ENCODE peak calls at places on chromosomes 1 and 21, in four cellular contexts. R is heart left ventricle, U is adrenal gland, A is IMR-90. O is an unnamed sample.

GRCh38 chr1:46611691-46612221 is 4.9 kb downstream of the MOB3C start:
- DNase-seq in R (no peak), U (no peak), A (no peak), O (no peak)

GRCh38 chr1:22711071-22711470 is 432 bp downstream of the EPHB2 start:
- DNase-seq in R (no peak), U (no peak), A (no peak), O (no peak)

GRCh38 chr1:84669831-84670230 is 20.4 kb downstream of the SSX2IP start:
- DNase-seq in R (no peak), U (no peak), A (no peak), O (no peak)

GRCh38 chr1:161096514-161096913 is 1.6 kb upstream of the KLHDC9 start:
- DNase-seq in R (peak; percentile 54), U (no peak), A (peak; percentile 54), O (peak; percentile 62)

GRCh38 chr1:224513787-224514209 is 79.2 kb upstream of the WDR26 start:
- DNase-seq in R (peak; percentile 81), U (peak; percentile 89), A (peak; percentile 74), O (no peak)

GRCh38 chr1:161216945-161217712 is 2.0 kb downstream of the FCER1G start:
- DNase-seq in R (no peak), U (no peak), A (peak; percentile 86), O (peak; percentile 57)

GRCh38 chr1:56145524-56145923 is 433.8 kb downstream of the PLPP3 start:
- DNase-seq in R (no peak), U (no peak), A (no peak), O (no peak)

GRCh38 chr1:219568728-219569127 is 44.2 kb downstream of the ZC3H11B start:
- DNase-seq in R (no peak), U (no peak), A (no peak), O (no peak)

GRCh38 chr21:36297938-36298572 is 21.9 kb upstream of the MORC3 start:
- DNase-seq in R (peak; percentile 35), U (peak; percentile 38), A (peak; percentile 15), O (no peak)

GRCh38 chr1:162926906-162927305 is 65.9 kb upstream of the CCDC190 start:
- DNase-seq in R (no peak), U (no peak), A (no peak), O (no peak)

GRCh38 chr1:244106837-244107491 is 55.9 kb downstream of the ZBTB18 start:
- DNase-seq in R (no peak), U (no peak), A (no peak), O (no peak)

GRCh38 chr1:96365076-96365475 is 356.5 kb upstream of the PTBP2 start:
- DNase-seq in R (no peak), U (no peak), A (peak; percentile 41), O (no peak)

GRCh38 chr1:176880954-176881595 is 283.4 kb downstream of the ASTN1 start:
- DNase-seq in R (peak; percentile 60), U (peak; percentile 84), A (peak; percentile 62), O (peak; percentile 20)

GRCh38 chr21:38861989-38862683 is 56.4 kb downstream of the ETS2 start:
- DNase-seq in R (no peak), U (no peak), A (no peak), O (no peak)

GRCh38 chr1:70528591-70529333 is 117.7 kb downstream of the CTH start:
- DNase-seq in R (peak; percentile 9), U (peak; percentile 28), A (peak; percentile 33), O (no peak)

GRCh38 chr1:167605576-167605975 is 24.5 kb upstream of the RCSD1 start:
- DNase-seq in R (no peak), U (no peak), A (no peak), O (no peak)

GRCh38 chr1:18940303-18941020 is 16.0 kb downstream of the IFFO2 start:
- DNase-seq in R (no peak), U (no peak), A (peak; percentile 60), O (no peak)

GRCh38 chr1:233478611-233479010 is 135.3 kb upstream of the KCNK1 start:
- DNase-seq in R (no peak), U (no peak), A (no peak), O (no peak)

GRCh38 chr1:119373465-119373864 is 4.9 kb downstream of the HAO2 start:
- DNase-seq in R (no peak), U (no peak), A (peak; percentile 31), O (no peak)

GRCh38 chr1:224457782-224458144 is 23.2 kb upstream of the WDR26 start:
- DNase-seq in R (no peak), U (no peak), A (no peak), O (no peak)

GRCh38 chr1:204962742-204963632 is 80.0 kb upstream of the CNTN2 start:
- DNase-seq in R (no peak), U (no peak), A (no peak), O (no peak)

GRCh38 chr1:24141311-24141997 is 1.5 kb downstream of the IL22RA1 start:
- DNase-seq in R (no peak), U (no peak), A (no peak), O (no peak)

GRCh38 chr1:55572878-55573734 is 357.9 kb upstream of the USP24 start:
- DNase-seq in R (no peak), U (no peak), A (peak; percentile 79), O (peak; percentile 37)

GRCh38 chr1:35568975-35569395 is 4.1 kb upstream of the TFAP2E start:
- DNase-seq in R (peak; percentile 49), U (peak; percentile 82), A (peak; percentile 60), O (no peak)

GRCh38 chr1:17665950-17666720 is 89.0 kb upstream of the ACTL8 start:
- DNase-seq in R (no peak), U (no peak), A (peak; percentile 17), O (no peak)

GRCh38 chr21:45982758-45983731 is 1.5 kb downstream of the COL6A1 start:
- DNase-seq in R (peak; percentile 19), U (no peak), A (no peak), O (no peak)

GRCh38 chr1:1397839-1398523 is 1.2 kb downstream of the CCNL2 start:
- DNase-seq in R (no peak), U (no peak), A (peak; percentile 34), O (no peak)

GRCh38 chr1:20361805-20362381 is 71.2 kb downstream of the VWA5B1 start:
- DNase-seq in R (peak; percentile 52), U (peak; percentile 83), A (peak; percentile 37), O (no peak)

GRCh38 chr1:235160965-235161684 is at the start of gene RBM34:
- DNase-seq in R (peak; percentile 92), U (peak; percentile 94), A (peak; percentile 88), O (peak; percentile 55)

GRCh38 chr1:162230517-162230916 is 146.1 kb downstream of the SPATA46 start:
- DNase-seq in R (no peak), U (no peak), A (no peak), O (no peak)

GRCh38 chr1:164777518-164777917 is 218.5 kb downstream of the PBX1 start:
- DNase-seq in R (no peak), U (no peak), A (no peak), O (no peak)

GRCh38 chr1:22717038-22717758 is 6.6 kb downstream of the EPHB2 start:
- DNase-seq in R (no peak), U (no peak), A (no peak), O (no peak)

DNA sequence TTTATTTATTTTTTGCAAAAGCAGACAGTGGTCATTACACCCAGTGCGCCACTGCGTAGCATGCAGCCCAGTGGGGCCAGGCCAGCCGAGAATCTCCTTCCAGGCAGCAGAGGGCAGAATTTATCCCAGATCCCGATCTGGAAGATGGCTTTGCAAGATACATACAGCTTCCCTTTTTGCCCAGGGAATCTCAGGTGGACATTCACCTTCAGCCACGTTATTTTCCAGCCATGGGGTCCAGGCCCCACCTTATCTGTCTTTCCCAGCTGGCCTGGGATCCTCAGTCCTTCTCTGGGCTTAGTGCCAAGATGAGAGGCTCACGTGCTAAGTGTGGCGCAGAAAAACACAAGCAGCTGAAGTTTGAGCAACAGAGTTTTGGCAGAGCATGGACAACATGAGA is 123.6 kb downstream of the AJAP1 start:
- DNase-seq in R (no peak), U (peak; percentile 24), A (no peak), O (no peak)
- TF ChIP-seq CTCF in R (peak; percentile 18), U (peak; percentile 40), A (no peak), O (no peak)

DNA sequence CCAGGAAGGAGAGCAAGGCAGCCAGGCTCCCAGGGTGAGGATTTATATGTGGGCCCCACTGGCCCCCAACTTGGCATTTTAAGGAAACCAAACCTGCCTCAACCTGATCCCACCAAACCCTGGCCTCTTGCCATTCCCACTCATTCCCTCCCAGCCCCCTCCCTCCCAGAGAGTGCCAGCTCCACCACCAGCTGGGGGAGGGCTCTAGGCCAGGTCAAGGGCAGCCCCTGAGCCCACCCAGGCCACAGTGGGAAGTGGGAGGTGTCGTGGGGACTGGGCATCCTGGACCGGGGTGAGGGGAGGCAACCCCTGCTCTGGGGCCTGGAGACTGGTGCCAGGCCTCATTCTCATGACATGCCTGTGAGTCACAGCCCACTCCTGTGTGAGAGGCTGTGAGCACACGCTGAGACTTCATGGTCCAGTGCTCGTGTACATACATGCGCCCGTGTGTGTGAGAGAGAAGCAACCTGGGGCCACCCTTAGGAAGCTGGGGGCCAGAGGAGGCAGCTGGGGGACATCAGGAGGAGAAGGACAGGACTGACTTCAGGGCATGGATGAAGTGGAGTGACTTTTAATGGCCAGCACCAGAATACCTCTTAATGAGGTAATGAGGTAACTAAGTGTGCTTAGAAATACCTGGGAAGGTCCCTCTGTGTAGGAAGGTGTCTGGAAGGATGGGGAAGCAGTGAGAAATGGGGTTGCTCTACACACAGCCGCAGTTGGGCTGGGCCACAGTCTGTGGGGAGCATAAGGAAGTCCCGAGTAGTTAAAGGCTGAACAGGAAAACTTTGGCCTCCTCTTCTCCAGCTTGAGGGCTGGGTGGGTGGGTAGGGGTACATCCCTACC is at the start of gene S100A2:
- DNase-seq in R (no peak), U (peak; percentile 71), A (peak; percentile 97), O (peak; percentile 85)
- H3K4me3 ChIP-seq in R (no peak within 1 kb of the TSS), U (no peak within 1 kb of the TSS), A (no peak within 1 kb of the TSS), O (peak within 1 kb of the TSS; percentile 9)

DNA sequence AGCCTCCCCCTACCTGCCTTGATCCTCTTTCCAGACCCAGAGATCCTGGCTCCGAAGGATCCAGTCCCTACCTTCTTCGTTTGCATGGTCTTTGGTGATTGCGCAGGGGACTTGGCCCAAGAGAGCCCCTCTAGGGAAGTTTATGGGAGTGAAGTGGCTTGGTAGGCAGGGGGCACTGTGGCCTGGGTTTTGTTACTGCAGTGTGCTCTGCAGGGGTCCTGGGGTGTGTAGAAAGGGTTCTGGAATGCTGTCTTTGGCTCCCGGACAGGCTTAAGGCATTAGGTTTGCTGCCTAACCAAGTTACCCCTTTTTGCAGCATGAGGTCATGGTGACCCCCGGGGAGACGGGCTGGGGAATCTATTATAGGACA is 3.8 kb downstream of the ATP8B2 start:
- DNase-seq in R (no peak), U (no peak), A (no peak), O (no peak)
- TF ChIP-seq CTCF in R (no peak), U (no peak), A (peak; percentile 18), O (peak; percentile 48)

DNA sequence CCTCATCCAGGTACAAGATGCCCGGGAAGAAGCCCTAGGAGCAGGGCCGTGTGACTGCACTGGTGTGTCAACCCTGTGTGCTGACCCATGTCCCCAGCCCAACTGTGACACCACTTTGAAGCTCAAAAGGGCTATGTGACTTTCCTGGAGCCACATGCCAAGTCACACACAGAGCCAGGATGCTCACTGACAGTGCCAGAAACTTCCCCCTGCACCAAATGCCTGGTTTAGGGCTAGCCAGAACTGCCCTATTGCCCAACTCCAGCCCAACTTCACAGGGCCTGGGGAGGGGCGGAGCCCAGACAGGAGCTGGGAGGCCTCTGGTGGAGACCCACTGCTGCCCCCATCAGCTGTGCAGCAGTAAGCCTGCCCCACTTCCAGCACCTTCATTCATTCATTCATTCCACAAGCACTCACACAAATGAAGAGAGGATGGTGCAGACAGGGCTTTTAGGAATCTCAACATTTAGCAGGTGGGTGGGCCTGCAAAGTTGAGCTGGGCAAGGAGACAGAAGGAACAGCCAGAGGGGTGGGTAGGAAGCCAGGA is 36.7 kb downstream of the KCNQ4 start:
- DNase-seq in R (no peak), U (no peak), A (no peak), O (no peak)
- H3K4me3 ChIP-seq in R (no peak overlapping the region), U (no peak overlapping the region), A (no peak overlapping the region), O (no peak overlapping the region)

GRCh38 chr1:225567789-225568188 is 85.1 kb downstream of the ENAH start:
- DNase-seq in R (no peak), U (no peak), A (no peak), O (no peak)
- TF ChIP-seq CTCF in R (peak; percentile 13), U (peak; percentile 21), A (peak; percentile 14), O (no peak)